ENCODE peak calls at places on chromosomes 16 and 17, in six cellular contexts. Q, Z, C, O, N and W are unnamed samples.

GRCh38 chr16:67976205-67976604 is 4.1 kb downstream of the DPEP3 start:
- DNase-seq in N (no peak), Q (no peak), O (no peak), Z (no peak), C (no peak), W (no peak)

GRCh38 chr17:1347681-1348318 is 52.2 kb downstream of the YWHAE start:
- DNase-seq in O (no peak), N (no peak), Z (peak; percentile 74), Q (peak; percentile 63), C (no peak), W (peak; percentile 23)

GRCh38 chr16:84308120-84308519 is 13.4 kb downstream of the WFDC1 start:
- DNase-seq in N (no peak), O (no peak), Z (no peak), Q (peak; percentile 39), C (peak; percentile 62), W (no peak)

GRCh38 chr16:80299416-80299815 is 241.4 kb upstream of the DYNLRB2 start:
- DNase-seq in Z (no peak), O (no peak), Q (no peak), C (peak; percentile 4), N (peak; percentile 16), W (no peak)

GRCh38 chr16:79897087-79897443 is 296.5 kb upstream of the MAF start:
- DNase-seq in Q (no peak), C (no peak), Z (no peak), N (no peak), O (no peak), W (no peak)

GRCh38 chr16:89116341-89117238 is 22.9 kb downstream of the ACSF3 start:
- DNase-seq in N (no peak), O (no peak), Q (no peak), C (no peak), Z (no peak), W (no peak)

GRCh38 chr16:78705694-78706093 is 606.2 kb downstream of the WWOX start:
- DNase-seq in Z (no peak), O (peak; percentile 11), C (peak; percentile 15), N (peak; percentile 18), Q (peak; percentile 8), W (no peak)

GRCh38 chr17:61291457-61292311 is 108.0 kb upstream of the TBX2 start:
- DNase-seq in N (no peak), C (peak; percentile 55), Z (no peak), O (no peak), Q (no peak), W (no peak)

GRCh38 chr17:47846741-47847340 is 4.1 kb downstream of the SP6 start:
- DNase-seq in C (no peak), Q (no peak), N (no peak), Z (no peak), O (no peak), W (no peak)

GRCh38 chr17:34979650-34980352 is 511 bp upstream of the LIG3 start:
- DNase-seq in O (no peak), C (peak; percentile 20), Z (no peak), N (peak; percentile 29), Q (no peak), W (no peak)

GRCh38 chr16:25419681-25420080 is 162.0 kb upstream of the ZKSCAN2 start:
- DNase-seq in N (no peak), O (no peak), Z (no peak), Q (no peak), C (no peak), W (no peak)

GRCh38 chr16:4373909-4374742 is 2.5 kb downstream of the VASN start:
- DNase-seq in O (no peak), C (peak; percentile 99), Q (peak; percentile 52), N (peak; percentile 95), Z (peak; percentile 57), W (no peak)

GRCh38 chr17:68142595-68142994 is 105.2 kb upstream of the AMZ2 start:
- DNase-seq in N (no peak), O (no peak), Q (no peak), C (no peak), Z (no peak), W (no peak)

GRCh38 chr16:12709807-12710206 is 93.9 kb downstream of the CPPED1 start:
- DNase-seq in Z (no peak), Q (no peak), C (no peak), O (no peak), N (no peak), W (no peak)

GRCh38 chr17:56593741-56594527 is 435 bp downstream of the NOG start:
- DNase-seq in Q (peak; percentile 65), N (peak; percentile 69), C (peak; percentile 66), O (no peak), Z (peak; percentile 52), W (no peak)

GRCh38 chr16:72856797-72857196 is 191.1 kb downstream of the ZFHX3 start:
- DNase-seq in O (no peak), Z (no peak), N (no peak), C (peak; percentile 38), Q (peak; percentile 41), W (no peak)

GRCh38 chr16:4231367-4231766 is 10.5 kb downstream of the SRL start:
- DNase-seq in Z (no peak), C (no peak), O (no peak), Q (no peak), N (no peak), W (no peak)

GRCh38 chr16:69691980-69692911 is 34.1 kb downstream of the NQO1 start:
- DNase-seq in C (peak; percentile 19), N (peak; percentile 37), Z (no peak), Q (no peak), O (no peak), W (no peak)

GRCh38 chr17:49467175-49467574 is 27.9 kb upstream of the NGFR start:
- DNase-seq in Q (no peak), Z (no peak), C (no peak), O (no peak), N (no peak), W (no peak)

GRCh38 chr17:76528528-76529223 is 8.8 kb downstream of the CYGB start:
- DNase-seq in N (no peak), Z (no peak), C (peak; percentile 71), Q (no peak), O (no peak), W (no peak)
- TF ChIP-seq CTCF in N (no peak), Z (no peak), C (peak; percentile 16), Q (peak; percentile 22), O (peak; percentile 37), W (peak; percentile 4)

GRCh38 chr16:66324785-66325184 is 41.7 kb upstream of the CDH5 start:
- DNase-seq in N (peak; percentile 3), C (peak; percentile 32), Q (peak; percentile 59), O (no peak), Z (no peak), W (no peak)

GRCh38 chr16:66328282-66328681 is 38.2 kb upstream of the CDH5 start:
- DNase-seq in O (no peak), Z (no peak), N (no peak), Q (no peak), C (no peak), W (no peak)

GRCh38 chr16:66322174-66322573 is 44.3 kb upstream of the CDH5 start:
- DNase-seq in C (no peak), Q (no peak), N (no peak), Z (no peak), O (no peak), W (no peak)

GRCh38 chr16:66325977-66326376 is 40.5 kb upstream of the CDH5 start:
- DNase-seq in N (no peak), C (no peak), Q (no peak), O (no peak), Z (no peak), W (no peak)

GRCh38 chr16:66326995-66327513 is 39.4 kb upstream of the CDH5 start:
- DNase-seq in N (no peak), Q (no peak), O (no peak), Z (no peak), C (no peak), W (no peak)
- H3K4me3 ChIP-seq in N (no peak overlapping the region), Q (no peak overlapping the region), O (no peak overlapping the region), Z (no peak overlapping the region), C (no peak overlapping the region), W (no peak overlapping the region)

DNA sequence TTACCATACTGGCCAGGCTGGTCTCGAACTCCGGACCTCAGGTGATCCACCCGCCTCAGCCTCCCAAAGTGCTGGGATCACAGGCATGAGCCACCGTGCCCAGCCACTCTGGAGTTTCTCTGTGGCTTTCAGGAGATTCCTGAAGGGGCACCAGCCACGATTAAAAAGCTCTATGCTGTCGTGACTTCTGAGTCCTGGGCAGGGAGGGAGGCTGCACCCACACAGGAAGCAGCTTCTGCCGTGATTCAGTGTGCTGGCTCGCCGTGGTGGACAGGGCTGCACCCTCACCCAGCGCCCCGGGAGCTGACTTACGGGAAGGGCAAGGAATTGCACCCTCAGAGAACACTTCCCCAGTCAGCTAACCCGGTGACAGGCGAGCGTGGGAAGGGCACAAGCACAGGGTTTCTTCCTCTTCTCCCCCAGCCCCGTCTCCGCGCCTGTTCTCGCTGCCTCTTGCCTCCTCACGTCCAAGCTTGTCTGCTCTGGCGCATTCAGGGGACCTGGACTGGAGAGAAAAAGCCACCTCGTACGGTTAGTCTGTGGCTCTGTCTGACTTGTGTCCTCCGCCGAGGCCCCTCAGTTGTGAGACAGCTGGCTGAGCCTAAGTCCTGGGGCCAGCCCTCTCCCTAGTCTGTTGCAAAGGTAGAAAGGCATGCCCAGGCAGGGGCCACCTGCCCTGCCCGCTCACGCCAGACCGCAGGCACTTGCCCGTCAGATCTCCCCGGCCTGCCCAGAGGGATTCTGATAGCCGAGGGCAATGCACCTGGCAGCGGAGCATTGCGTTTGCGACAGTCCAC is 145.0 kb downstream of the SEC14L1 start:
- DNase-seq in Q (no peak), Z (peak; percentile 48), O (no peak), N (peak; percentile 94), C (peak; percentile 95), W (no peak)
- TF ChIP-seq CTCF in Q (no peak), Z (no peak), O (no peak), N (no peak), C (no peak), W (no peak)

GRCh38 chr16:726438-727290 is at the start of the genes CCDC78 and HAGHL:
- DNase-seq in C (peak; percentile 56), Q (peak; percentile 53), N (no peak), O (no peak), Z (no peak), W (no peak)

GRCh38 chr16:728890-729744 is 2.2 kb downstream of the HAGHL start:
- DNase-seq in Z (no peak), O (no peak), C (no peak), N (no peak), Q (no peak), W (no peak)

GRCh38 chr16:726188-726437 is 130 bp downstream of the CCDC78 start:
- DNase-seq in O (no peak), C (no peak), Q (no peak), Z (no peak), N (no peak), W (no peak)

GRCh38 chr16:728131-728889 is 1.4 kb downstream of the HAGHL start:
- DNase-seq in N (peak; percentile 63), C (peak; percentile 82), O (no peak), Q (peak; percentile 69), Z (no peak), W (no peak)

DNA sequence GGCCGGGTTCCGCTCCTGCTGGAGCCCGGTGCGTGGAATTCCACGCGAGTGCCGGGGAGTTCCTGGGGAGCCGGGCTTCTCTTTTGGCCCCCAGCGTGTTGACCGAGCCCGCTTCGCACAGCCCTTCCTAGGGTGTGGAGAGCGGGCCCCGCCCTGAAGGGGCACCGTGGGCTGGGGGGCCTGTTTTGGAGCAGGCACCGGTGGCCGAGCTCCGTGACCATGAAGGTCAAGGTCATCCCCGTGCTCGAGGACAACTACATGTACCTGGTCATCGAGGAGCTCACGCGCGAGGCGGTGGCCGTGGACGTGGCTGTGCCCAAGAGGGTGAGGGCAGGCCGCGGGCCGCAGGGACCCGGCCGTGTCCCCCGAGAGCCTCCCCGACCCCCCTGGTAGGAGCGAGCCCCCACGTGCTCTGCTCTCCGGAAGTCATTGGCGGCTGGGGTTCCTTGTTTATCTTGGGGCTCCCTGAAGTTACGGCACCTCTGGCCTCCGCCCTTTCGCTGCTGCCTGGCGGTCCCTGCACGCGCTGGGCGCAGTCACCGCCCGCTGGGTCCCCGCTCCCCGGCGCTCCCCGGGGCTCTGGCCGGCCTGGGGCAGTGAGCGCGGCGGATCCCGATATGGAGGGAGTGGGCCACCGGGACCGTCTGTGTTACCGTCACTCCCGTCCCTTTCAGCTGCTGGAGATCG is 528 bp downstream of the HAGHL start:
- DNase-seq in Q (no peak), N (no peak), O (no peak), Z (no peak), C (no peak), W (no peak)
- H3K4me3 ChIP-seq in Q (peak overlapping the region; percentile 52), N (peak overlapping the region; percentile 61), O (peak overlapping the region; percentile 88), Z (peak overlapping the region; percentile 48), C (peak overlapping the region; percentile 38), W (peak overlapping the region; percentile 81)